ENCODE peak calls at places on chromosomes 12 and 14, in four cellular contexts. H is right lobe of liver, K is spleen, N is IMR-90. T is an unnamed sample.

GRCh38 chr14:22383515-22384166 is 205.4 kb downstream of the DAD1 start:
- DNase-seq in H (no peak), K (no peak), N (no peak), T (peak; percentile 44)

GRCh38 chr14:100490252-100490651 is 97.0 kb downstream of the BEGAIN start:
- DNase-seq in K (no peak), H (no peak), N (no peak), T (no peak)

GRCh38 chr14:34711169-34711568 is 3.2 kb downstream of the CFL2 start:
- DNase-seq in H (no peak), N (peak; percentile 94), K (no peak), T (no peak)

GRCh38 chr14:57008534-57008933 is 198.3 kb upstream of the OTX2 start:
- DNase-seq in K (no peak), H (no peak), N (no peak), T (no peak)

GRCh38 chr12:118850244-118850825 is 131.0 kb upstream of the SRRM4 start:
- DNase-seq in N (no peak), K (no peak), H (no peak), T (no peak)

GRCh38 chr12:41424651-41425050 is 236.5 kb downstream of the PDZRN4 start:
- DNase-seq in H (no peak), K (no peak), N (no peak), T (no peak)

GRCh38 chr12:117318591-117318990 is 42.8 kb downstream of the NOS1 start:
- DNase-seq in N (no peak), H (no peak), K (peak; percentile 34), T (no peak)

GRCh38 chr12:78101181-78101876 is 270.6 kb downstream of the NAV3 start:
- DNase-seq in N (no peak), H (no peak), K (no peak), T (no peak)

GRCh38 chr14:64973026-64973442 is 898 bp upstream of the RAB15 start:
- DNase-seq in K (no peak), H (no peak), N (no peak), T (no peak)

GRCh38 chr12:57179331-57180086 is 32.1 kb upstream of the LRP1-AS start:
- DNase-seq in N (no peak), K (no peak), H (peak; percentile 54), T (no peak)

GRCh38 chr12:54277823-54278276 is 2.1 kb downstream of the CBX5 start:
- DNase-seq in N (no peak), K (no peak), H (no peak), T (no peak)

GRCh38 chr12:54282949-54283593 is 2.5 kb downstream of the HNRNPA1 start:
- DNase-seq in H (no peak), K (no peak), N (no peak), T (no peak)

GRCh38 chr12:54279632-54280400 is at the start of gene CBX5:
- DNase-seq in K (peak; percentile 99), H (peak; percentile 99), N (peak; percentile 100), T (peak; percentile 97)

GRCh38 chr12:54279227-54279631 is 693 bp downstream of the CBX5 start:
- DNase-seq in N (no peak), H (no peak), K (no peak), T (no peak)

DNA sequence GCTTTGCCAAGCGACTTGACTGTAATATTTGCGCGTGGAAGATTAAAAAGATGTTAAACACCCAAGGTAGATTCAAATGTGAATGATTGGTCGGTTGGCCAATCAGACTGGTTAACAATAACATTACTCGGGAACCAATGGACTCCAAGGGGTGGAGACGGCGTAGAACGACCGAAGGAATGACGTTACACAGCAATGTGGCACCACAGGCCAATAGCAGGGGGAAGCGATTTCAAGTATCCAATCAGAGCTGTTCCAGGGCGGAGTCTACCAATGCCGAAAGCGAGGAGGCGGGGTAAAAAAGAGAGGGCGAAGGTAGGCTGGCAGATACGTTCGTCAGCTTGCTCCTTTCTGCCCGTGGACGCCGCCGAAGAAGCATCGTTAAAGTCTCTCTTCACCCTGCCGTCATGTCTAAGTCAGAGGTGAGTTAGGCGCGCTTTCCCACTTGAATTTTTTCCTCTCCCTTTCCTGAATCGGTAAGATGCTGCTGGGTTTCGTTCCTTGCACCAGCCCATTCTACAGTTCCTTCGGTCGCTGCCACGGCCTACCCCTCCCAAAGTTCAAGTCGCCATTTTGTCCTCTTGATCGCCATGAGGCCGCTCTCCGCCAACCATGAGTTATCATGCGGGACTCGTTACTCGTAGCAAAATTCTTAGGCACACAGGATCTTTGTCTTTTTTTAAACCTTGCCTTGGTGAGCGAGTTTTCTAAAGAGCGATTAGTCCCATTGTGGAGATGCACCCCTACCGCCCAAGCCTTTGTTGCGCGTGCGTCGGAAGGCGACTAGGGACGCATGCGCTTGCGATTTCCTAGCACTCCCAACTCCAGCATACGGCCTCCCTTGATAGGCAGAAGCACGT is at the start of gene HNRNPA1:
- DNase-seq in H (peak; percentile 95), K (peak; percentile 92), N (peak; percentile 100), T (no peak)
- H3K4me1 ChIP-seq in H (no peaks in the 10 kb centered on the region), K (peaks cover 78% of the 10 kb centered on the region), N (peaks cover 3% of the 10 kb centered on the region), T (peaks cover 44% of the 10 kb centered on the region)

DNA sequence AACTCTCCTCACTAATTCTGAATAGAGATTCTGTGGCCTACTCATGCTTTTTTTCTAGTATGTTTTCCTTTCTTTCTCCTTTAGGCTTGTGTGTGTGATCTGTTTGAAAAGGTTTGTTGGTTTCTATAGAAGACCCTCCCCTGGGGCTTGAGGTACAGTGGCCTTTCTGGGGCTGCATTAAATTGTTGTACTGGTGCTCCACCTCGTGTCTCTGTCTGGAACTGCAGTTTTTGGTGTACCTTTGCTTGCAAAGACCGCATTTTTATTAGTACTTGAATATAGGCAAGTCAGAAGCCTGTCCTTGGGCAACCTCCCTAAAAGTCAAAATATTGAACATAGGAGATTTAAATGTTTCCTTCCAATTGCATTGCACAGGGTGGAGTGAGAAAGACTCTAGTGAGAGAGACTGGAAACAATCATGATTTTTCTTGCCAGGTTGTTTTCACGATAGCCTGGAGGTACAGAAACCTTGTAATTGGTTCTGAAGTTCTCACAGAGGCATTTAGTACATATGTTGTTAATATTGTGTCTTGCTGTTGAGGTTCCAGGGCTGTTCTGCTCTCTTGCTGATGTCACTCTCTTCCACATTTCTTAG is 39.0 kb downstream of the SLCO1B1 start:
- DNase-seq in N (peak; percentile 25), H (no peak), K (no peak), T (no peak)
- TF ChIP-seq CTCF in N (peak; percentile 56), H (peak; percentile 47), K (no peak), T (peak; percentile 55)

GRCh38 chr14:90804776-90805391 is 11.3 kb downstream of the TTC7B start:
- DNase-seq in K (no peak), N (no peak), H (no peak), T (no peak)

GRCh38 chr14:90809530-90810312 is 6.5 kb downstream of the TTC7B start:
- DNase-seq in H (no peak), K (no peak), N (no peak), T (no peak)

GRCh38 chr14:90805662-90806548 is 10.3 kb downstream of the TTC7B start:
- DNase-seq in K (no peak), H (no peak), N (no peak), T (no peak)

GRCh38 chr14:90808759-90809529 is 7.3 kb downstream of the TTC7B start:
- DNase-seq in N (peak; percentile 25), K (no peak), H (no peak), T (no peak)

GRCh38 chr14:90807060-90807459 is 9.2 kb downstream of the TTC7B start:
- DNase-seq in K (no peak), H (no peak), N (no peak), T (no peak)
- H3K4me1 ChIP-seq in K (peaks cover 60% of the 10 kb centered on the region), H (no peaks in the 10 kb centered on the region), N (peaks cover 2% of the 10 kb centered on the region), T (no peaks in the 10 kb centered on the region)

DNA sequence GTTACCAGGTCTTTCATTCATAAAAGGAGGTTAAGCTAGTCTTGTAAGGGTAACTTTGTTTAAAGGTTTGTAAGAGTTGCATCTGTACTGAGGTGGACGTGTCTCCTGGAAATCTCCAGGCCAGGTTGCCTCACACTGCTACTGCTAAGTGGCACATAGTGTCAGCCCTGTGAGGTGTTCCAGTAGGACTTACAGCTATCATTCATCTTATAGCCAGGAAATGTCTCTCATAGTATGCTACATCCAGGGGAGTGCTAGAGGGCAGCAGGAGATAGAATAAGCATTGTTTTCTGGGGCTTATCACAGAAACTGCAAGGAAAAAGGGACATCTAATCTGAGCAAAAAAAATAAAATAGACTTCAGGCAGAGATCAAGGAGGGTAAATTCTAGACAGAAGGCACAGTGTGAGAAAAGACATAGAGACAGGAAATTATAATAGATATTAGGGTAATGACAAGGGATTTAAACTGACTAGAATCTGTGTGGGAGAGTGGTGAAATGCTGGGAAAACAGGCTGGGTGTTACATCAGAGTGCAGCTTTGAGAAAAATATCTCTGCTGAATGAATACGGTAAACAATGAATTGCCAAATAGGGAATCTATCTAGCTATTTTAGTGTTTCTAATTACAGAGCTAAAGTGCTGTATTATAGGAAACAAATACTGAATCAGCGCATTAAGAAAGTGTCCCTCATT is 205.0 kb upstream of the ABCD2 start:
- DNase-seq in H (peak; percentile 54), K (no peak), N (peak; percentile 4), T (peak; percentile 33)
- TF ChIP-seq CTCF in H (no peak), K (no peak), N (no peak), T (no peak)

DNA sequence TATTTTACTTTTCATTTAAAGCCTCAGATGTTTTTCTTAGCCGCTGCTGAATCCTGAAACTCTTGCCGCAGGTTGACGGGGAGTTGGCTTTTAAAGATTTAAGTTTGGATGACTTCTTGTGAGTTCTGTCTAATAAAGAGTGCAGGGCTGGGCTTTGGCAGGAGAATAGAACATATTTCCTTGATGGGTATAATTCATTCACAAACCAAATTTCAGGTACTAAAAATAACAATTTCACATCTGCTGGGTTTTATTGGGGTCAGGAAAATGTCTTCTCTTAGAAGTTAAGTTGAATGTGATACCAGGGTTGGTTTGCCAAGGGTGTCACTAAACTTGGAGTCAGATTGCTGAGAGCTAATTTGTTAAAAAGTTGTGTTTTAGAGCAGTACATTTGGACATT is 9.7 kb downstream of the SP1 start:
- DNase-seq in K (no peak), H (no peak), N (no peak), T (no peak)
- H3K4me1 ChIP-seq in K (peaks cover 83% of the 10 kb centered on the region), H (no peaks in the 10 kb centered on the region), N (peaks cover 16% of the 10 kb centered on the region), T (peaks cover 30% of the 10 kb centered on the region)

DNA sequence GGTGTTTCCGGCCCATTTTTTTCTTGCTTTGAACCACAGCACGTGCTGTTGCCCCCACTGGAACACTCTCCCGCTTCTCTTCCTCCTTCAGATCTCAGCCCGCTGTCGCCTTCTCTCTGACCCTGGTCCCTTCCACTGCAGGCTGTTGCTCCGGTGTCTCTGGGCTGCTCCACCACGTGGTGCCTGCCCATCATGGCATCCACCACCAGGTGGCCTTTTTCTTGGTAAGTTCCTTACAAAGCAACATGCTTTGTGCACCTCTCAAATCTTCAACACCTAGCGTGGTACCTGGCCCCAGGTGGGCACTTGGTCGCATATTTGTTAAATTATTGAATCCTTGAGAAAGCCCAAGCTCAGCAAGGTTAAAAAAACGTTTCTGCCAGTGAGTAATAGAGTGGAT is 19.1 kb downstream of the TUNAR start:
- DNase-seq in H (no peak), K (no peak), N (no peak), T (no peak)
- TF ChIP-seq CTCF in H (peak; percentile 29), K (peak; percentile 28), N (peak; percentile 17), T (no peak)

T was measured in left lung.